ENCODE peak calls at places on chromosomes 7 and 10, in four cellular contexts. T is breast epithelium, I is tibial nerve, O is H9. N is an unnamed sample.

GRCh38 chr7:121547341-121548092 is 151.4 kb upstream of the FAM3C start:
- DNase-seq in T (no peak), I (no peak), O (no peak), N (no peak)

GRCh38 chr10:76962851-76963250 is 674.8 kb downstream of the KCNMA1 start:
- DNase-seq in T (no peak), I (no peak), O (no peak), N (no peak)

GRCh38 chr7:158016171-158017087 is 571.2 kb downstream of the PTPRN2 start:
- DNase-seq in T (no peak), I (no peak), O (no peak), N (no peak)

GRCh38 chr7:29158748-29159147 is 12.4 kb upstream of the CPVL start:
- DNase-seq in T (no peak), I (no peak), O (no peak), N (no peak)

GRCh38 chr7:108310351-108310750 is 145.9 kb downstream of the NRCAM start:
- DNase-seq in T (no peak), I (no peak), O (no peak), N (no peak)

GRCh38 chr10:77187376-77187999 is 450.1 kb downstream of the KCNMA1 start:
- DNase-seq in T (peak), I (no peak), O (no peak), N (no peak)

GRCh38 chr10:88881335-88881734 is 1.3 kb downstream of the STAMBPL1 start:
- DNase-seq in T (no peak), I (no peak), O (no peak), N (no peak)

GRCh38 chr10:3090914-3091313 is 23.6 kb downstream of the PFKP start:
- DNase-seq in T (peak), I (no peak), O (no peak), N (no peak)

GRCh38 chr7:2066251-2066919 is 166.4 kb downstream of the MAD1L1 start:
- DNase-seq in T (no peak), I (no peak), O (no peak), N (no peak)

GRCh38 chr7:68622500-68622899 is 975.8 kb upstream of the AUTS2 start:
- DNase-seq in T (no peak), I (no peak), O (no peak), N (no peak)

GRCh38 chr7:68730194-68730593 is 868.1 kb upstream of the AUTS2 start:
- DNase-seq in T (no peak), I (no peak), O (no peak), N (no peak)

GRCh38 chr7:130998993-130999602 is 265.1 kb upstream of the KLF14 start:
- DNase-seq in T (no peak), I (no peak), O (no peak), N (no peak)

GRCh38 chr7:83921798-83922607 is 272.6 kb downstream of the SEMA3A start:
- DNase-seq in T (no peak), I (no peak), O (no peak), N (no peak)

GRCh38 chr10:59079386-59080226 is 96.8 kb upstream of the PHYHIPL start:
- DNase-seq in T (no peak), I (no peak), O (no peak), N (no peak)

GRCh38 chr10:1737222-1738061 is at the start of gene ADARB2:
- DNase-seq in T (no peak), I (no peak), O (peak), N (no peak)

GRCh38 chr7:127886248-127886647 is 145.0 kb downstream of the LRRC4 start:
- DNase-seq in T (no peak), I (no peak), O (no peak), N (no peak)

GRCh38 chr10:30403494-30403893 is 30.5 kb upstream of the MAP3K8 start:
- DNase-seq in T (no peak), I (no peak), O (no peak), N (no peak)
- TF ChIP-seq CTCF in T (no peak), I (no peak), O (no peak), N (no peak)

DNA sequence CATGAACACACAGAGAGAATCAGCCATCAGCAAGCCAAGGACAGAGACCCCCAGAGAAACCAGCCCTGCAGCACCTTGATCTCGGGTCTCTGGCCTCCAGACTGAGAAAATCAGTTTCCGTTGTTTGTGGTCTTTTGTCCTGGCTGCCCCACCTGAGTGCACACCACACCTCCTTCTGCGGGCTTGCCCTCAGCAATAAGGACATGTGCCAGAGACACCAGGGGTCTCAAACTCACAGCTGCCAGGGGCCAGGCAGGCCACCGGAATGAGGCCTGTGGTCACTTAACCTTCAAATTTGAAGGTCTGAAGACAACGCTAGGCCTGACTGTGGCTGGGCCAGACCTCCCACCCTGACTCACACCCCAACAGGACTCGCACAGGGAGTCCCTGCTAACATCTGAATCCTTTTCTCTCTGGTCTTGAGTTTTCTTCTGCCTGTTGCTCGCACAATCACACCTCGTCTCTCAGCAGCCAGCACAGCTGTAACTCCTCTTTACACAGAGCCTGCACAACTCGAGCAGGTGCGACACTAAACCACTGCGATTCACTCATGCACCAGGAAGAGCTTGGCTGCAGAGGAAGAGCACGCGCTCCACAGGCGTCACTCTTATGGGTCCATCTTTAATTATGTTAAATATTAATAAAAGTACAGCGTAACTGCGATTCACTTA is 86.2 kb downstream of the CHST15 start:
- DNase-seq in T (no peak), I (no peak), O (peak), N (no peak)
- TF ChIP-seq CTCF in T (no peak), I (no peak), O (no peak), N (no peak)

DNA sequence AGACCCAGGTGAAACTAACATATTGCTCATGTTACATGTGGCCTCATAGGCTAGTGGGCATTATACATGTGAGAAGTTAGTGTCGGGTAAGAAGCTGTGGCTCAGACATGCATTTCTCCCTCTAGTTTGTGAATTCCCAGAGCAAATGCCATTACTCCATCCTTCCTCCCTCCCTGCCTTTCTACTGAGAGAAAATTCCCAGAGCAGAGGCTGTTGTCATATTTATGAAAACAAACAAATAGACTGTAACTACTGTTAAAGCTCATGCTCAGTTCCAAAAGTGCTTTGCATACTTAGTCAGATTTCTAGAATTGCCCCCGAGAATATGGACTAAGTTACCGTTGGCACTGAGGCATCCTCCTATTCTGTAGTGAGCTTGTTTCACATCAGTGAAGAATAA is 29.0 kb downstream of the ZNRF2 start:
- DNase-seq in T (no peak), I (no peak), O (no peak), N (no peak)
- TF ChIP-seq CTCF in T (no peak), I (no peak), O (no peak), N (no peak)

GRCh38 chr10:69801094-69801433 is 642 bp upstream of the COL13A1 start:
- DNase-seq in T (peak), I (no peak), O (peak), N (no peak)
- TF ChIP-seq CTCF in T (no peak), I (peak), O (peak), N (no peak)

GRCh38 chr10:70811881-70812280 is 3.9 kb upstream of the SGPL1 start:
- DNase-seq in T (no peak), I (no peak), O (no peak), N (no peak)

GRCh38 chr10:70814126-70814525 is 1.6 kb upstream of the SGPL1 start:
- DNase-seq in T (no peak), I (no peak), O (no peak), N (no peak)

GRCh38 chr10:70815504-70816219 is at the start of gene SGPL1:
- DNase-seq in T (peak), I (peak), O (peak), N (peak)

GRCh38 chr10:70812814-70813213 is 2.9 kb upstream of the SGPL1 start:
- DNase-seq in T (no peak), I (no peak), O (no peak), N (no peak)

GRCh38 chr10:70816220-70816894 is 609 bp downstream of the SGPL1 start:
- DNase-seq in T (peak), I (peak), O (peak), N (peak)
- TF ChIP-seq CTCF in T (no peak), I (no peak), O (no peak), N (no peak)

GRCh38 chr10:61973923-61974322 is 72.4 kb downstream of the ARID5B start:
- DNase-seq in T (no peak), I (no peak), O (no peak), N (no peak)

GRCh38 chr10:61974611-61975010 is 73.1 kb downstream of the ARID5B start:
- DNase-seq in T (no peak), I (peak), O (no peak), N (peak)

GRCh38 chr10:61975107-61975932 is 73.8 kb downstream of the ARID5B start:
- DNase-seq in T (no peak), I (no peak), O (no peak), N (no peak)

GRCh38 chr10:61981460-61981859 is 80.0 kb downstream of the ARID5B start:
- DNase-seq in T (no peak), I (no peak), O (no peak), N (no peak)

GRCh38 chr10:61978965-61979364 is 77.5 kb downstream of the ARID5B start:
- DNase-seq in T (no peak), I (no peak), O (no peak), N (no peak)
- TF ChIP-seq CTCF in T (no peak), I (no peak), O (peak), N (no peak)

GRCh38 chr10:70267161-70267933 is 16.5 kb downstream of the NPFFR1 start:
- DNase-seq in T (peak), I (no peak), O (peak), N (no peak)
- TF ChIP-seq CTCF in T (no peak), I (no peak), O (peak), N (no peak)

DNA sequence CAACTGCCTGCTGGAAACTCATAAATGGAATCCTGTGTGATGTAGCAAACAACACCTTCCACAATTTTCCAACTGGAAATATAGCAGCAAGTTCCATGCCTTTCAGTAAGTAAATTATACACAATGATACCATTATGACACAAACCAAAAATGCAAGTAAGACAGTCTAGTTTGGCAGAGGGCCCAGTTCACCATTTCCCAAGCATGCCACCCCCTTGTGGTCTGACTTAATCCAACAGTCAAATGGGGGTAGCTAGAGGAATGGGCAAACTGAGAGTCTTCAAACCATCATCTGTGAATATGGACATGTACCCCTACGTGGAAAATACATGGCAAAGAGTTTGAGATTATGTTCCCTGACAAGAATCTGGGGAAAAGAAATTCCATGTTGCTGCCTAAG is 137.6 kb upstream of the VWC2 start:
- DNase-seq in T (no peak), I (no peak), O (no peak), N (no peak)
- TF ChIP-seq CTCF in T (no peak), I (no peak), O (peak), N (no peak)

DNA sequence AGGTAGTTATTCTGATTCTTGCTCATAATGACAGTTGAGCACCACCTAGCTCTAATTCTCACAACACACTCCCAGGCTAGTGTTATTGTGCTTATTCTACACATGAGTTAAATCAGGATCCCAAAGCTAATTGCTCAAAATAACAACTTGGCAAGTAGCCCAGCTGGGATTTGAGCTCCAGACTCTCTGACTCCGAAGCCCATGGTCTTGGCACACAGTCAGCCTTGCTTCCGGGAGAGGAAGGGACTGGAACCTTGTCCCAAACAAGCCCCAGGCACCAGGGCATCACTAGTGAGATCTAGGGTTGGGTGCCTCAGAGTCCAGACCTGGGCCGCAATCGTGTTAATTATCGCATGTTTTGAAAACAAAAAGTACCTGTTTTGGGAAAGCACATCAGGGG is 101.4 kb downstream of the GPAM start:
- DNase-seq in T (no peak), I (no peak), O (no peak), N (no peak)
- TF ChIP-seq CTCF in T (no peak), I (no peak), O (no peak), N (no peak)

DNA sequence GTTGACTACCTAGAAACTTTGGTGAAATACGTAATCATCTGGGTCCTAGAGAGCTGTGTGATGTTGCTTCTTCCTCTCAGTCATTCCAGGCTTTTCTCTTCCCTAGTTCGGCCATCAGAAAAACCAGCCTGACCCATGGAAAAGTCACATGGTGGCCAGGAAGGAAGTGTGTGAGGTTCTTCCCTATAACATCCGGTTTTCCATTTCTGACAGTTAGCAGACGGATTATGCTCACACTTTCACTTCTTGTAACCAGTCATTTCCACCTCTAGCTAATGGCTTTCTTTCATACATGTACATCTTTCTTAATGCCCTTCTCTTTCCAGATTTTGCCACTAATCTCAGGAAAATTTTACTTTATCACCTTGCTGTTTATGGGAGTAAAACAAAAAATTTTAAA is 110.0 kb upstream of the GLCCI1 start:
- DNase-seq in T (no peak), I (no peak), O (no peak), N (no peak)
- TF ChIP-seq CTCF in T (no peak), I (no peak), O (no peak), N (no peak)